ENCODE peak calls at places on chromosomes 12 and 14, in eight cellular contexts. M is H54; F is ELF-1; H is activated CD4-positive, alpha-beta T cell treated with anti-CD3 and anti-CD28 coated beads, Interleukin-2, amount 50 U/mL, for 24 hours; A is foreskin fibroblast; E is mucosa of descending colon; C is anterior cingulate cortex; U is stimulated activated CD4-positive, alpha-beta T cell treated with anti-CD3 and anti-CD28 coated beads, Interleukin-12 subunit alpha, Interleukin-12 subunit beta, amount 100 ng/mL, for 4 hours. N is an unnamed sample.

GRCh38 chr12:102883204-102883799 is 33.7 kb downstream of the PAH start:
- DNase-seq in M (peak), F (peak), H (peak), A (peak), E (no peak), C (peak), U (peak), N (peak)

GRCh38 chr12:89353188-89353822 is 1.0 kb upstream of the DUSP6 start:
- DNase-seq in M (peak), F (peak), H (no peak), A (peak), E (peak), C (no peak), U (peak), N (peak)

GRCh38 chr12:77578471-77579262 is 252.0 kb upstream of the NAV3 start:
- DNase-seq in M (no peak), F (no peak), H (no peak), A (peak), E (no peak), C (no peak), U (no peak), N (no peak)

GRCh38 chr12:108518101-108518715 is 3.1 kb downstream of the FICD start:
- DNase-seq in M (no peak), F (no peak), H (no peak), A (no peak), E (no peak), C (no peak), U (no peak), N (no peak)

GRCh38 chr12:47317182-47317915 is 237.6 kb upstream of the AMIGO2 start:
- DNase-seq in M (no peak), F (no peak), H (no peak), A (peak), E (no peak), C (no peak), U (no peak), N (no peak)

GRCh38 chr12:125167658-125168057 is 102.4 kb downstream of the AACS start:
- DNase-seq in M (no peak), F (no peak), H (no peak), A (no peak), E (no peak), C (no peak), U (no peak), N (no peak)

GRCh38 chr12:17528394-17528793 is 561.6 kb downstream of the RERGL start:
- DNase-seq in M (no peak), F (no peak), H (no peak), A (no peak), E (no peak), C (no peak), U (no peak), N (peak)

GRCh38 chr12:52912711-52913423 is 8.0 kb upstream of the KRT8 start:
- DNase-seq in M (no peak), F (no peak), H (no peak), A (no peak), E (peak), C (no peak), U (no peak), N (no peak)

GRCh38 chr14:97655169-97655948 is 858.2 kb downstream of the VRK1 start:
- DNase-seq in M (no peak), F (peak), H (no peak), A (no peak), E (no peak), C (no peak), U (no peak), N (no peak)

GRCh38 chr12:104006929-104007328 is 41.3 kb downstream of the TDG start:
- DNase-seq in M (peak), F (no peak), H (no peak), A (peak), E (no peak), C (no peak), U (no peak), N (no peak)

GRCh38 chr12:129076466-129077325 is 223.4 kb downstream of the GLT1D1 start:
- DNase-seq in M (no peak), F (no peak), H (no peak), A (no peak), E (no peak), C (no peak), U (no peak), N (no peak)

GRCh38 chr12:27779416-27779815 is 617 bp upstream of the KLHL42 start:
- DNase-seq in M (no peak), F (peak), H (no peak), A (peak), E (no peak), C (peak), U (peak), N (peak)

GRCh38 chr12:114913871-114914801 is 230.2 kb upstream of the TBX3 start:
- DNase-seq in M (peak), F (peak), H (no peak), A (peak), E (no peak), C (no peak), U (no peak), N (no peak)

GRCh38 chr14:88706425-88706824 is 86.3 kb downstream of the EML5 start:
- DNase-seq in M (no peak), F (no peak), H (no peak), A (peak), E (no peak), C (no peak), U (no peak), N (no peak)

GRCh38 chr14:90495357-90496276 is 98.8 kb downstream of the CALM1 start:
- DNase-seq in M (peak), F (peak), H (peak), A (peak), E (no peak), C (no peak), U (no peak), N (peak)

GRCh38 chr14:97931273-97931672 is 1134.1 kb downstream of the VRK1 start:
- DNase-seq in M (no peak), F (no peak), H (no peak), A (no peak), E (no peak), C (no peak), U (no peak), N (no peak)

GRCh38 chr12:47885012-47885501 is 19.7 kb downstream of the VDR start:
- DNase-seq in M (no peak), F (peak), H (peak), A (no peak), E (no peak), C (no peak), U (peak), N (peak)

GRCh38 chr14:98736701-98737338 is 535.2 kb downstream of the BCL11B start:
- DNase-seq in M (no peak), F (no peak), H (no peak), A (no peak), E (no peak), C (no peak), U (no peak), N (no peak)

GRCh38 chr12:105206686-105207374 is 29.1 kb downstream of the APPL2 start:
- DNase-seq in M (no peak), F (no peak), H (no peak), A (peak), E (no peak), C (no peak), U (no peak), N (no peak)

GRCh38 chr12:108597559-108598471 is at the start of gene TMEM119:
- DNase-seq in M (no peak), F (no peak), H (no peak), A (peak), E (peak), C (no peak), U (no peak), N (peak)

GRCh38 chr12:124581299-124581698 is 13.9 kb upstream of the NCOR2 start:
- DNase-seq in M (no peak), F (no peak), H (no peak), A (no peak), E (no peak), C (no peak), U (no peak), N (no peak)

GRCh38 chr12:46237381-46238045 is 31.3 kb downstream of the SLC38A1 start:
- DNase-seq in M (no peak), F (no peak), H (no peak), A (no peak), E (no peak), C (no peak), U (no peak), N (no peak)

GRCh38 chr12:14777271-14777670 is 26.0 kb downstream of the WBP11 start:
- DNase-seq in M (no peak), F (peak), H (no peak), A (peak), E (no peak), C (no peak), U (no peak), N (no peak)

GRCh38 chr12:69514845-69515244 is 44.7 kb downstream of the FRS2 start:
- DNase-seq in M (no peak), F (no peak), H (no peak), A (no peak), E (no peak), C (no peak), U (no peak), N (no peak)

GRCh38 chr12:30985814-30986452 is 59.4 kb downstream of the TSPAN11 start:
- DNase-seq in M (peak), F (peak), H (no peak), A (peak), E (no peak), C (peak), U (peak), N (peak)

GRCh38 chr14:60079723-60080122 is 12.0 kb upstream of the PCNX4 start:
- DNase-seq in M (no peak), F (no peak), H (no peak), A (no peak), E (no peak), C (no peak), U (no peak), N (no peak)

GRCh38 chr14:66025779-66026178 is 460.4 kb upstream of the CCDC196 start:
- DNase-seq in M (no peak), F (no peak), H (no peak), A (no peak), E (no peak), C (no peak), U (no peak), N (peak)

GRCh38 chr12:50249464-50250229 is 33.7 kb downstream of the LIMA1 start:
- DNase-seq in M (no peak), F (peak), H (no peak), A (no peak), E (no peak), C (no peak), U (no peak), N (no peak)

N was measured in NB4.